ENCODE peak calls at places on chromosomes 4 and X, in ten cellular contexts. L is WTC11, V is GM23338, D is brain microvascular endothelial cell, P is GM10248, R is osteocyte, C is cardiac muscle cell, T is upper lobe of right lung, Q is glutamatergic neuron, J is heart right ventricle. S is an unnamed sample.

GRCh38 chr4:123547818-123548200 is 151.2 kb downstream of the SPRY1 start:
- DNase-seq in J (no peak), T (no peak), R (no peak), P (no peak), Q (no peak), V (no peak), D (no peak), C (no peak), L (no peak), S (no peak)

GRCh38 chrX:49053223-49054072 is 5.4 kb upstream of the CCDC120 start:
- DNase-seq in J (peak; percentile 64), L (peak; percentile 78), R (no peak), D (peak; percentile 35), V (peak; percentile 85), P (peak; percentile 79), C (peak; percentile 89), T (peak; percentile 85), Q (peak; percentile 82), S (no peak)

GRCh38 chrX:82081027-82081426 is 879.1 kb downstream of the SH3BGRL start:
- DNase-seq in P (no peak), R (no peak), L (peak; percentile 16), D (no peak), V (peak; percentile 5), T (no peak), J (no peak), Q (no peak), C (peak; percentile 15), S (no peak)

GRCh38 chr4:186666252-186666651 is 57.4 kb downstream of the FAT1 start:
- DNase-seq in Q (no peak), L (no peak), D (no peak), V (no peak), R (no peak), J (no peak), P (no peak), C (no peak), T (no peak), S (no peak)

GRCh38 chr4:175560628-175561027 is 251.4 kb downstream of the GPM6A start:
- DNase-seq in T (no peak), V (peak; percentile 36), D (peak; percentile 25), Q (no peak), C (no peak), R (no peak), L (no peak), J (no peak), P (no peak), S (peak; percentile 26)

GRCh38 chr4:99856166-99856565 is 38.1 kb downstream of the LAMTOR3 start:
- DNase-seq in C (no peak), P (no peak), V (no peak), T (no peak), D (peak; percentile 22), L (no peak), Q (no peak), R (no peak), J (no peak), S (peak; percentile 2)

GRCh38 chrX:40080896-40081678 is 16.7 kb downstream of the BCOR start:
- DNase-seq in D (no peak), V (no peak), Q (no peak), R (no peak), J (no peak), C (no peak), P (no peak), T (no peak), L (no peak), S (no peak)

GRCh38 chrX:15761564-15762191 is 23.6 kb downstream of the CA5B start:
- DNase-seq in P (peak; percentile 45), T (no peak), Q (peak; percentile 15), J (no peak), D (peak; percentile 38), L (peak; percentile 22), C (peak; percentile 35), R (peak; percentile 44), V (peak; percentile 70), S (no peak)

GRCh38 chr4:162115323-162115722 is 48.5 kb downstream of the FSTL5 start:
- DNase-seq in J (no peak), L (no peak), Q (no peak), V (no peak), C (no peak), D (no peak), P (no peak), T (no peak), R (no peak), S (no peak)

GRCh38 chrX:44975666-44976263 is 102.8 kb downstream of the KDM6A start:
- DNase-seq in P (no peak), T (no peak), R (no peak), Q (no peak), L (no peak), J (no peak), V (no peak), C (no peak), D (no peak), S (peak; percentile 18)

GRCh38 chr4:183999435-183999834 is 94.3 kb downstream of the STOX2 start:
- DNase-seq in R (no peak), V (no peak), Q (no peak), D (no peak), J (no peak), P (no peak), C (no peak), T (no peak), L (no peak), S (no peak)

GRCh38 chr4:183989931-183990330 is 84.8 kb downstream of the STOX2 start:
- DNase-seq in D (no peak), L (no peak), T (no peak), V (no peak), Q (no peak), C (no peak), R (no peak), P (no peak), J (no peak), S (no peak)

GRCh38 chr4:183996868-183997267 is 91.8 kb downstream of the STOX2 start:
- DNase-seq in R (no peak), L (no peak), T (no peak), J (no peak), P (no peak), Q (no peak), D (peak; percentile 81), C (no peak), V (no peak), S (peak; percentile 53)

GRCh38 chr4:184000457-184001395 is 95.6 kb downstream of the STOX2 start:
- DNase-seq in C (no peak), Q (no peak), T (no peak), D (no peak), J (no peak), V (peak; percentile 53), P (no peak), L (no peak), R (no peak), S (no peak)

DNA sequence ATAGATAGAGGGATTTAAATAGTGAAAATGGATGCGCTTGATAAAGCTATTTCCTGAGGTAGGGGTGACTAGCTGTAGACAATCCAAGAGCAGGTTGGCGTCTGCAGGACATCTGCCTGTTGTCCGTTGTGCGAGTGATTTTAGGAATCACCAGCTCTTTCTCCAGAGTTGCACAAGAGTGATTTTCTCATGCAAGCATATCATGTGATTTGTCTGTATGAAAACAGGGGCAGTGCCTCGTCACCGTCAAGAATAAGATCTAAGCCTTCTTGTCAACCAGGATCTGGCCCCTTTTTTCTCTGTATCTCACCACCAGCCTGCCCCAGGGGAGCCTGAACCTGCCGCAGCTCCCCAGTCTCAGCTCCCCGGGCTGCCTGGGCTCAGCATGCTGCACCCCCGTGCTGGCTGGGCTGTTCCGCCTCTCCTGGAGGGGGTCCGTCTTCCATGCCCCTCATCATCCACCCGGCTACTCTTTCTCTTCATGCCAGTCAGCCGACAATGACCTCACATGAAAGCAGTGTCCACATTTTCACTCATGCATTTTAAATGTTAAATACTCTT is 90.5 kb downstream of the STOX2 start:
- DNase-seq in D (peak; percentile 26), V (peak; percentile 29), T (no peak), C (no peak), P (no peak), Q (peak; percentile 70), R (no peak), L (no peak), J (no peak), S (no peak)
- TF ChIP-seq CTCF in D (no peak), V (no peak), T (no peak), C (no peak), P (no peak), Q (no peak), R (no peak), L (no peak), J (no peak), S (no peak)

DNA sequence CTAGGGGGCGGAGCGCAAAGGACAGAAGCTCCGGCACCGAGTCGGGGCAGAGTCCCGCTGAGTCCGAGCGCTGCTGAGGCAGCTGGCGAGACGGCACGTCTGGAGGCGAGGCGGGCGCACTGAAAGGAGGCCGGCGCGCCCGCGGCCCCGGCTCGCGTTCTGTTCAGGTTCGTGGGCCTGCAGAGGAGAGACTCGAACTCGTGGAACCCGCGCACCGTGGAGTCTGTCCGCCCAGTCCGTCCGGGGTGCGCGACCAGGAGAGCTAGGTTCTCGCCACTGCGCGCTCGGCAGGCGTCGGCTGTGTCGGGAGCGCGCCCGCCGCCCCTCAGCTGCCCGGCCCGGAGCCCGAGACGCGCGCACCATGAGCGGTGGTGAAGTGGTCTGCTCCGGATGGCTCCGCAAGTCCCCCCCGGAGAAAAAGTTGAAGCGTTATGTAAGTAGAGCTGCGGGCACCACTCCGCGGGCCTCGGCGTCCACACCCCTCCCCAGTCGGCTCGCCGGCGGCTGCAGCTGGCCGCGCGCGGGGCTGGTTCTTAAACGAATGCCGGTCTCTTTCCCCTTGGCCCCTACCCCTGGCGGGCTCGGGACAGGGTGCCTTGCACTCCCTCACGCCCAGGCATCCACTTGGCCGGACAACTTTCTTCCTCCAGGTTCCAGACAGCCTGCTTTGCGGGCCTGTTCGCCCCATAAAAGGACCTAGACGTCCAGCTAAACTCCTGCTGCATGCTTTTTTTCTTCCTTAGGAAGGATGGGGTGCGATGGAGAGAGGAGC is at the start of gene GAB1:
- DNase-seq in T (peak; percentile 90), D (peak; percentile 35), P (peak; percentile 76), V (peak; percentile 91), C (peak; percentile 86), J (peak; percentile 80), Q (peak; percentile 72), L (peak; percentile 76), R (peak; percentile 89), S (peak; percentile 73)
- TF ChIP-seq CTCF in T (no peak), D (no peak), P (peak; percentile 34), V (peak; percentile 33), C (peak; percentile 4), J (peak; percentile 11), Q (no peak), L (no peak), R (peak; percentile 25), S (no peak)

GRCh38 chr4:54545663-54546424 is 111.9 kb upstream of the KIT start:
- DNase-seq in V (no peak), L (no peak), J (no peak), R (no peak), P (no peak), D (no peak), T (no peak), C (no peak), Q (no peak), S (no peak)
- TF ChIP-seq CTCF in V (no peak), L (no peak), J (no peak), R (no peak), P (no peak), D (no peak), T (no peak), C (no peak), Q (no peak), S (no peak)

DNA sequence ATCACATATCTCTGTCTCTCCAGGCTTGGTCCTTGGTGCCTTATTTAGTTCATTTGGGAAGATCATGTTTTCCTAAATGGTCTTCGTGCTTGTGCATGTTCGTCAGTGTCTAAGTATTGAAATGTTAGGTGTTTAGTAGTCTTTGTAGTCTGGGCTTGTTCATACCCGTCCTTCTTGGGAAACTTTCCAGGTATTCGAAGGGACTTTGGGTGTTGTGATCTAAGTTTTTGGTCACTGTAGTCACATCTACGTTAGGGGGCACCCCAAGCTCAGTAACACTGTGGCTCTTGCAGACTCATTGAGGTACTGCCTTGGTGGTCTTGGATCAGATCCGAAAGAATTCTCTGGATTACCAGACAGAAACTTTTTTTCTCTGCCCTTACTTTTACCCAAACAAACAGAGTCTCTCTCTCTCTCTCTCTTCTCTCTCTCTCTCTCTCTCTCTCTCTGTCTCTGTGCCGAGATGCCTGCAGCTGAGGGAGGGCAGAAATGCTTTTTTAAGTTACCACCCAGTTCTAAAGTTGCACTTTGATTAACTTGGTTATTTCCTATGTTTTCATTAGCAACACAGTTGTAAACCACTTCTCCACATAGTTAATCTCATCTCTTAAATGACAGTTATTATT is 67.6 kb upstream of the SLC7A3 start:
- DNase-seq in L (peak; percentile 36), V (peak; percentile 65), P (no peak), J (no peak), T (no peak), D (peak; percentile 16), C (peak; percentile 51), R (no peak), Q (no peak), S (peak; percentile 57)
- TF ChIP-seq CTCF in L (no peak), V (peak; percentile 81), P (peak; percentile 27), J (peak; percentile 16), T (peak; percentile 26), D (peak; percentile 61), C (peak; percentile 49), R (peak; percentile 51), Q (no peak), S (peak; percentile 27)

S was measured in astrocyte.